ENCODE peak calls at places on chromosomes 6 and 20, in nine cellular contexts. C, O, F, X, M, E, A, J and S are unnamed samples. For H3K36me3, the result is how much of the 10 kb centered on the place peaks cover.

GRCh38 chr6:61555993-61556392 is 730.0 kb downstream of the KHDRBS2 start:
- DNase-seq in J (no peak), M (no peak), A (no peak), F (no peak), C (no peak), O (no peak), E (no peak), X (no peak), S (no peak)

GRCh38 chr6:165926378-165926777 is 241.3 kb downstream of the TBXT start:
- DNase-seq in C (no peak), J (no peak), F (no peak), M (no peak), A (no peak), X (no peak), O (no peak), E (no peak), S (no peak)

GRCh38 chr6:29989211-29989610 is 46.9 kb downstream of the HLA-A start:
- DNase-seq in O (no peak), F (no peak), X (no peak), M (peak), J (no peak), A (no peak), E (no peak), C (no peak), S (no peak)

GRCh38 chr6:100664274-100665040 is 199.7 kb upstream of the SIM1 start:
- DNase-seq in F (no peak), E (no peak), A (no peak), M (peak), O (peak), X (no peak), J (peak), C (no peak), S (no peak)

GRCh38 chr6:34884996-34885395 is 2.8 kb downstream of the TAF11 start:
- DNase-seq in C (no peak), J (no peak), A (no peak), F (no peak), E (no peak), O (no peak), M (no peak), X (no peak), S (no peak)

GRCh38 chr6:11730645-11731044 is 48.0 kb downstream of the ADTRP start:
- DNase-seq in O (no peak), A (no peak), M (no peak), J (peak), E (no peak), F (no peak), C (no peak), X (no peak), S (no peak)

GRCh38 chr6:112660626-112661025 is 313.5 kb downstream of the RFPL4B start:
- DNase-seq in X (no peak), O (no peak), A (no peak), E (no peak), M (no peak), F (no peak), J (no peak), C (no peak), S (no peak)

GRCh38 chr6:16669227-16669626 is 92.0 kb downstream of the ATXN1 start:
- DNase-seq in C (peak), O (peak), M (peak), E (no peak), J (peak), A (peak), F (peak), X (no peak), S (no peak)

GRCh38 chr6:144158133-144158532 is 7.8 kb downstream of the STX11 start:
- DNase-seq in J (no peak), O (peak), C (peak), F (peak), E (peak), A (no peak), X (no peak), M (peak), S (peak)

GRCh38 chr20:50101281-50101680 is 11.7 kb downstream of the UBE2V1 start:
- DNase-seq in A (no peak), C (no peak), X (no peak), J (no peak), M (no peak), F (no peak), O (no peak), E (no peak), S (no peak)

GRCh38 chr20:50099565-50099991 is 13.4 kb downstream of the UBE2V1 start:
- DNase-seq in X (no peak), A (no peak), C (peak), M (no peak), F (no peak), E (no peak), J (no peak), O (no peak), S (no peak)

GRCh38 chr20:50099121-50099520 is 13.8 kb downstream of the UBE2V1 start:
- DNase-seq in E (no peak), O (no peak), X (no peak), M (no peak), A (no peak), J (no peak), F (no peak), C (peak), S (no peak)

GRCh38 chr20:50100552-50100951 is 12.4 kb downstream of the UBE2V1 start:
- DNase-seq in X (no peak), E (no peak), F (no peak), C (no peak), A (no peak), O (no peak), J (no peak), M (no peak), S (no peak)

DNA sequence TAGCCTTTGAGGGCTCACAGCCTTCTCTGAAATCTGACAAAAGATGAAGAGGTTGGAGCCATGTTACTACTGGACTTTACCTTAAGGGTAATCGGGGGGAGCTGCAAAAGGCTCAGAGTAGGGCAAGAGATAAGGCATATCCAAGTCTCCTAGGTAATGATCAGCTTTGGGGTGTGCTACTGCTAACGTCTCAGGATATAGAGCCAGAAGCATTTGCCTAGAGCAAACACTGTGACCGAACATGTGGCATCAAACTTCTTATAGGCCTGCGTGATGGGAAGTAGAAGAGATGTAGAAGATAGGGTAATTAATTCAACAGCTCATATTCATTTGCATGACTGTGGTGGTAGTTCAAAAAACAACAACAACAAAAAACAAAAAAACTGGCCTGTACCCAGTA is 11.1 kb downstream of the UBE2V1 start:
- DNase-seq in E (no peak), C (no peak), J (no peak), O (no peak), M (no peak), X (no peak), F (no peak), A (no peak), S (no peak)
- H3K36me3 ChIP-seq in E (under half), C (under half), J (under half), O (under half), M (under half), X (under half), F (half or more), A (under half), S (under half)

GRCh38 chr6:7896465-7896987 is 14.1 kb downstream of the TXNDC5 start:
- DNase-seq in M (no peak), A (no peak), F (no peak), E (no peak), X (no peak), J (peak), C (no peak), O (no peak), S (no peak)

GRCh38 chr6:7894272-7895124 is 16.1 kb downstream of the TXNDC5 start:
- DNase-seq in A (no peak), E (no peak), J (peak), F (no peak), M (no peak), O (no peak), C (no peak), X (no peak), S (no peak)

GRCh38 chr6:7897461-7898192 is 13.0 kb downstream of the TXNDC5 start:
- DNase-seq in O (no peak), M (no peak), C (no peak), F (no peak), X (no peak), J (peak), A (no peak), E (no peak), S (no peak)

GRCh38 chr6:7893342-7893741 is 17.2 kb downstream of the TXNDC5 start:
- DNase-seq in C (no peak), A (no peak), J (no peak), O (no peak), F (no peak), X (no peak), M (no peak), E (no peak), S (no peak)

GRCh38 chr6:7895125-7895423 is 15.5 kb downstream of the TXNDC5 start:
- DNase-seq in O (no peak), A (no peak), C (no peak), M (peak), X (no peak), F (no peak), E (no peak), J (peak), S (no peak)
- H3K4me3 ChIP-seq in O (no peak), A (no peak), C (no peak), M (no peak), X (no peak), F (no peak), E (no peak), J (no peak), S (no peak)

DNA sequence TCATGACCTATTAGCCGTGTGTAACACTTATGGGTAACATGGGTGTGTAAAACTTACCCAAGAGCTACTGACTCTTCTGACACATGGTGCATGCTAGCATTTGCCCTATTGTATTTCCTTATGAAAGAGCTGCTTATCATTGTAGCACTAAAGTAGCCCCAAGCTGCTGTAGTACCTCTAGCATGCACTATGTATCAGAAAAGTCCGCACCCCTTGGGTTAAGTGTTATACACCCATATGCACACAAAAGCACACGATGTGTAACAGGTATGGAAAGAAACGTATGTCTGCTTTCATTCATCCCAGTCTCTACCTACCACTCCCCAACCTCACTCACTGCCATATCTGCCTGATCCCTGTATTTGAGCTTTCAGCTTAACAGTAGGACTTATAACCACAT is 85.3 kb downstream of the ZMYND8 start:
- DNase-seq in C (no peak), M (no peak), F (no peak), E (no peak), O (no peak), A (no peak), J (no peak), X (no peak), S (no peak)
- H3K36me3 ChIP-seq in C (half or more), M (under half), F (under half), E (under half), O (under half), A (under half), J (under half), X (under half), S (under half)

GRCh38 chr6:13671742-13672141 is 39.9 kb downstream of the RANBP9 start:
- DNase-seq in M (peak), A (no peak), F (no peak), X (no peak), E (no peak), J (no peak), C (no peak), O (no peak), S (no peak)

GRCh38 chr6:13673368-13673767 is 38.3 kb downstream of the RANBP9 start:
- DNase-seq in C (no peak), O (no peak), X (no peak), E (no peak), J (no peak), F (no peak), A (no peak), M (no peak), S (no peak)

GRCh38 chr6:13673825-13674444 is 37.7 kb downstream of the RANBP9 start:
- DNase-seq in O (no peak), J (no peak), A (no peak), F (no peak), E (no peak), X (no peak), M (no peak), C (no peak), S (no peak)

GRCh38 chr6:13674533-13675190 is 37.0 kb downstream of the RANBP9 start:
- DNase-seq in M (peak), O (no peak), C (no peak), F (no peak), J (no peak), A (no peak), X (no peak), E (no peak), S (no peak)

DNA sequence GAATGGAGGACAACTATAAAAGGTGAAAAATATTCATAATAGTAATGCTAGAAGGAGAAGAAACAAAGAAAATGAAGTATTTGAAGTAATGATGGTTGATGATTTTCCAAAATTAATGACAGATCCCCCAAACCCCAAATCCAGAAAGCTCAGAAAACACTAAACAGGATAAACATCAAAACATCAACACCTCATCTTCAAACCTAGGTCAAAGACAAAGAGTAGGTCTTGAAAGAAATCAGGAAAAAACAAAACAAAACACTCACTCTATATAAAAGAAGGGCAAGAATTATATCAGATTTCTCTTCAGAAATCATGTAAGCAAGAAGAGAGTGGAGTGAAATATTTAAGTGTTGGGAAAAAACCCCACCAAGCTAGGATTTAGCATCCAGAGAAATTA is 38.7 kb downstream of the RANBP9 start:
- DNase-seq in X (no peak), J (no peak), M (no peak), C (no peak), E (no peak), F (no peak), A (no peak), O (no peak), S (no peak)
- H3K4me3 ChIP-seq in X (no peak), J (no peak), M (no peak), C (no peak), E (no peak), F (no peak), A (no peak), O (no peak), S (no peak)

DNA sequence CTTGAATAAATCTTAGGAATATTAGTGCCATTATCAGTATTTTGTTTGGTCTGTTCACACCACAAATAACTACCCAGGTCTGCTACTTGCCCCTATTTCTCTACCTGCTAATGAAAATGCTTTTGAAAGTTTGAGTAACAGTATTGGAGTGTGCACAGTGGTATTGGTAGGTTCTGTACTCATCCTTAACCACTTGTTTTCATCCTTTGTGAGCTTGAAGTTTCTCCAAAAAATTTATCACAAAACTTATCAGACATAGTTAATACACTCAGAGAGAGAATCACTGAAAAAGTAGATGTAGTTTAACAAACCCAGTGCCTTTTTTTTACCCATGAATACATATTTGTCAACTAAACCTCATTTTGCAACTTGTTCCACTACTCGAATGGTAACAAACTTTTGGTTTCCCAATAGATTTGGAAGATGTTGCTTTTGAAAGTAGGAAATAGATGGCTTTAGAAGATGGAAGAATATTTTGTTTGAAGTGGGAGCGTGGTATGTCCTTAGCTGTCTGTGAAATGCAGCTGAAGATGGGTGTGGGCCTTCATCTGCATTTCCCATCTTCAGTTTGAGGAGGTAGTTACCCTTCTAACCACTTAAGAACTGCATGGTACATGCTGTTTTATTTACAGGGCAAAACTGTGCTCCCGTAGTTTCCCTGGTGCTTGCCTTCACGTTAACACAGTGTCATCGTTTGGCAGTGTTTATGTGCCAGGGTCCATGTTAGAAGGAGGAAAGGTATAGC is 9.0 kb downstream of the PTPN1 start:
- DNase-seq in A (no peak), F (no peak), M (no peak), C (no peak), E (no peak), X (no peak), O (no peak), J (no peak), S (no peak)
- H3K36me3 ChIP-seq in A (under half), F (under half), M (under half), C (under half), E (under half), X (under half), O (under half), J (under half), S (under half)

DNA sequence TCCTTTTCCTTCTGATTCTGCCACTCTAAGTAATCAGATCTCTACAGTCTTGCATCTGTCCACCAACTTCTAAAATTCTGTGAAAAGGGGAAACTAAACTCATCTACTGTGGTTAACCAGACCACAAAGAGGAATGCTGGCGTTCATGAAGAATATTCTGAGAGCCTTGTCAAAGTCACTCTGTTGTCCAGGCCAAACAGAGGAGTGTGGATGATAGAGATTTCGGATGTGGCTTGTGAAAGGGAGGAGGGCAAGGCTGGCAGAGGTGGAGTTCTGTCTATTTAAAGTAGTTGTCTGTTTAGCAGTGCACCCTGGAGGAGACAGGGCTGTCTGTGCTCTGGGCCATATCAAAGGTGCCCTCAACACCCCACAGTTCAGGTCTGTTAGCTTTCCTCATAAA is 33.9 kb downstream of the CCN2 start:
- DNase-seq in O (no peak), F (no peak), C (no peak), M (peak), J (peak), E (no peak), A (no peak), X (no peak), S (no peak)
- H3K4me3 ChIP-seq in O (no peak), F (no peak), C (no peak), M (no peak), J (peak), E (no peak), A (no peak), X (no peak), S (no peak)